ENCODE peak calls at places on chromosomes 3 and 15, in six cellular contexts. N is retinal pigment epithelial cell, M is A172, B is endothelial cell of umbilical vein, U is neural progenitor cell, K is LHCN-M2. A is an unnamed sample.

GRCh38 chr15:45468294-45468693 is 54.3 kb downstream of the SLC30A4 start:
- DNase-seq in N (no peak), M (no peak), B (no peak), U (no peak), K (no peak), A (no peak)

GRCh38 chr3:177338697-177339219 is 141.5 kb upstream of the TBL1XR1 start:
- DNase-seq in N (no peak), M (no peak), B (peak; percentile 52), U (no peak), K (peak; percentile 41), A (peak; percentile 81)

GRCh38 chr15:69414702-69415161 is 583 bp downstream of the KIF23 start:
- DNase-seq in N (peak; percentile 62), M (peak; percentile 77), B (peak; percentile 65), U (peak; percentile 67), K (peak; percentile 91), A (peak; percentile 81)

GRCh38 chr15:79601376-79601775 is 169.2 kb downstream of the MINAR1 start:
- DNase-seq in N (no peak), M (no peak), B (no peak), U (no peak), K (no peak), A (no peak)

GRCh38 chr3:114179575-114179974 is 723 bp upstream of the DRD3 start:
- DNase-seq in N (no peak), M (peak; percentile 17), B (peak; percentile 19), U (peak; percentile 39), K (peak; percentile 43), A (peak; percentile 72)

GRCh38 chr3:63228677-63229076 is 49.4 kb upstream of the SYNPR start:
- DNase-seq in N (peak; percentile 9), M (peak; percentile 59), B (peak; percentile 13), U (peak; percentile 62), K (peak; percentile 63), A (peak; percentile 75)

GRCh38 chr15:87604857-87605446 is 651.6 kb downstream of the NTRK3 start:
- DNase-seq in N (no peak), M (no peak), B (no peak), U (peak; percentile 65), K (peak; percentile 28), A (peak; percentile 53)

GRCh38 chr3:170740726-170741591 is 129.0 kb downstream of the RPL22L1 start:
- DNase-seq in N (no peak), M (peak; percentile 82), B (no peak), U (no peak), K (peak; percentile 96), A (no peak)

GRCh38 chr3:13040381-13041074 is 32.7 kb downstream of the IQSEC1 start:
- DNase-seq in N (peak; percentile 77), M (no peak), B (no peak), U (peak; percentile 92), K (no peak), A (peak; percentile 31)

GRCh38 chr3:16482770-16483531 is 30.5 kb downstream of the RFTN1 start:
- DNase-seq in N (no peak), M (no peak), B (no peak), U (no peak), K (no peak), A (peak; percentile 68)

GRCh38 chr3:190497809-190498208 is 16.1 kb upstream of the IL1RAP start:
- DNase-seq in N (peak; percentile 61), M (peak; percentile 11), B (no peak), U (no peak), K (peak; percentile 87), A (peak; percentile 37)

GRCh38 chr3:126102011-126102410 is 18.1 kb upstream of the SLC41A3 start:
- DNase-seq in N (no peak), M (no peak), B (no peak), U (no peak), K (no peak), A (no peak)

GRCh38 chr15:29465196-29465595 is 195.6 kb upstream of the NSMCE3 start:
- DNase-seq in N (no peak), M (no peak), B (no peak), U (no peak), K (no peak), A (no peak)

GRCh38 chr3:45148921-45149320 is 2.7 kb upstream of the CDCP1 start:
- DNase-seq in N (no peak), M (no peak), B (no peak), U (no peak), K (no peak), A (no peak)

GRCh38 chr3:13021141-13021933 is 51.9 kb downstream of the IQSEC1 start:
- DNase-seq in N (no peak), M (peak; percentile 52), B (peak; percentile 2), U (no peak), K (no peak), A (no peak)

GRCh38 chr3:120892921-120893320 is 15.1 kb upstream of the STXBP5L start:
- DNase-seq in N (no peak), M (no peak), B (no peak), U (no peak), K (no peak), A (no peak)

GRCh38 chr3:28267984-28268849 is 26.8 kb downstream of the CMC1 start:
- DNase-seq in N (no peak), M (no peak), B (no peak), U (no peak), K (peak; percentile 60), A (peak; percentile 31)

GRCh38 chr3:115671761-115672455 is 48.6 kb downstream of the GAP43 start:
- DNase-seq in N (no peak), M (peak; percentile 32), B (no peak), U (no peak), K (no peak), A (no peak)

GRCh38 chr3:27642796-27643195 is 79.3 kb downstream of the EOMES start:
- DNase-seq in N (no peak), M (no peak), B (no peak), U (no peak), K (peak; percentile 54), A (no peak)

GRCh38 chr3:192819001-192819569 is 91.7 kb upstream of the FGF12 start:
- DNase-seq in N (no peak), M (peak; percentile 92), B (peak; percentile 83), U (no peak), K (peak; percentile 74), A (peak; percentile 84)

GRCh38 chr3:125143982-125144652 is 68.4 kb downstream of the SLC12A8 start:
- DNase-seq in N (no peak), M (peak; percentile 84), B (peak; percentile 24), U (no peak), K (no peak), A (peak; percentile 97)

GRCh38 chr15:50786871-50787270 is 21.4 kb upstream of the SPPL2A start:
- DNase-seq in N (no peak), M (no peak), B (no peak), U (no peak), K (no peak), A (peak; percentile 56)

GRCh38 chr3:138349926-138350665 is 1.7 kb downstream of the MRAS start:
- DNase-seq in N (no peak), M (no peak), B (peak; percentile 11), U (no peak), K (peak; percentile 29), A (no peak)

GRCh38 chr3:48187579-48188265 is 495 bp downstream of the CDC25A start:
- DNase-seq in N (no peak), M (no peak), B (no peak), U (no peak), K (no peak), A (peak; percentile 59)

GRCh38 chr3:159273608-159274007 is 471.8 kb downstream of the MFSD1 start:
- DNase-seq in N (no peak), M (peak; percentile 56), B (peak; percentile 57), U (peak; percentile 81), K (peak; percentile 61), A (peak; percentile 72)

GRCh38 chr3:45137656-45138181 is 8.5 kb downstream of the CDCP1 start:
- DNase-seq in N (no peak), M (no peak), B (no peak), U (no peak), K (peak; percentile 70), A (peak; percentile 66)

GRCh38 chr3:25173610-25174009 is 254.5 kb upstream of the RARB start:
- DNase-seq in N (no peak), M (no peak), B (no peak), U (no peak), K (no peak), A (no peak)

GRCh38 chr3:98567646-98568280 is 25.6 kb downstream of the CPOX start:
- DNase-seq in N (no peak), M (no peak), B (no peak), U (no peak), K (no peak), A (no peak)

GRCh38 chr3:159637895-159638542 is 350.6 kb upstream of the IL12A start:
- DNase-seq in N (peak; percentile 82), M (peak; percentile 60), B (no peak), U (no peak), K (peak; percentile 70), A (no peak)

GRCh38 chr3:64074091-64074490 is 50.8 kb upstream of the PSMD6 start:
- DNase-seq in N (no peak), M (no peak), B (no peak), U (no peak), K (peak; percentile 58), A (no peak)

GRCh38 chr3:50913279-50913678 is 238.6 kb downstream of the DOCK3 start:
- DNase-seq in N (peak; percentile 9), M (no peak), B (no peak), U (no peak), K (no peak), A (peak; percentile 52)

GRCh38 chr3:136396916-136397315 is 146.8 kb downstream of the PCCB start:
- DNase-seq in N (no peak), M (peak; percentile 11), B (peak; percentile 28), U (no peak), K (peak; percentile 32), A (no peak)

GRCh38 chr3:107846282-107846852 is 244.5 kb downstream of the CD47 start:
- DNase-seq in N (no peak), M (peak; percentile 42), B (peak; percentile 64), U (peak; percentile 86), K (peak; percentile 51), A (peak; percentile 84)

GRCh38 chr3:52743721-52744120 is 27.0 kb downstream of the NEK4 start:
- DNase-seq in N (no peak), M (no peak), B (no peak), U (no peak), K (no peak), A (no peak)